ENCODE peak calls at places on chromosomes 3 and 15, in five cellular contexts. S is GM23338, M is K562, J is H1, Y is stomach. N is an unnamed sample.
A peak's percentile ranks its signal among the peaks of the same experiment; 100 is the strongest.

GRCh38 chr3:147462856-147463255 is 53.7 kb downstream of the ZIC1 start:
- DNase-seq in S (no peak), M (no peak), J (no peak), Y (no peak), N (no peak)

GRCh38 chr3:29721789-29722188 is 440.9 kb downstream of the RBMS3 start:
- DNase-seq in S (no peak), M (no peak), J (no peak), Y (no peak), N (no peak)

GRCh38 chr15:71291723-71292122 is 176.5 kb downstream of the THSD4 start:
- DNase-seq in S (no peak), M (no peak), J (no peak), Y (no peak), N (no peak)

GRCh38 chr3:63687569-63688233 is 35.2 kb downstream of the SNTN start:
- DNase-seq in S (no peak), M (no peak), J (no peak), Y (no peak), N (no peak)

GRCh38 chr15:38758001-38758400 is 193.4 kb upstream of the RASGRP1 start:
- DNase-seq in S (no peak), M (no peak), J (no peak), Y (no peak), N (no peak)

GRCh38 chr3:170490828-170491560 is 72.3 kb downstream of the CLDN11 start:
- DNase-seq in S (no peak), M (no peak), J (no peak), Y (no peak), N (no peak)

GRCh38 chr3:36591959-36592358 is 172.4 kb downstream of the DCLK3 start:
- DNase-seq in S (no peak), M (no peak), J (no peak), Y (no peak), N (no peak)

GRCh38 chr3:54488297-54488696 is 365.9 kb downstream of the CACNA2D3 start:
- DNase-seq in S (no peak), M (no peak), J (no peak), Y (no peak), N (no peak)

GRCh38 chr15:49697121-49697520 is 76.3 kb downstream of the DTWD1 start:
- DNase-seq in S (no peak), M (no peak), J (no peak), Y (no peak), N (no peak)

GRCh38 chr3:180265551-180265950 is 228.8 kb upstream of the PEX5L start:
- DNase-seq in S (no peak), M (no peak), J (no peak), Y (no peak), N (no peak)

GRCh38 chr3:166456291-166456690 is 619.1 kb upstream of the BCHE start:
- DNase-seq in S (no peak), M (no peak), J (no peak), Y (no peak), N (no peak)

GRCh38 chr15:68639926-68640600 is 61.3 kb downstream of the CORO2B start:
- DNase-seq in S (no peak), M (no peak), J (no peak), Y (no peak), N (peak; percentile 45)

GRCh38 chr15:49247556-49248102 is 77.6 kb downstream of the GALK2 start:
- DNase-seq in S (no peak), M (no peak), J (no peak), Y (no peak), N (no peak)

DNA sequence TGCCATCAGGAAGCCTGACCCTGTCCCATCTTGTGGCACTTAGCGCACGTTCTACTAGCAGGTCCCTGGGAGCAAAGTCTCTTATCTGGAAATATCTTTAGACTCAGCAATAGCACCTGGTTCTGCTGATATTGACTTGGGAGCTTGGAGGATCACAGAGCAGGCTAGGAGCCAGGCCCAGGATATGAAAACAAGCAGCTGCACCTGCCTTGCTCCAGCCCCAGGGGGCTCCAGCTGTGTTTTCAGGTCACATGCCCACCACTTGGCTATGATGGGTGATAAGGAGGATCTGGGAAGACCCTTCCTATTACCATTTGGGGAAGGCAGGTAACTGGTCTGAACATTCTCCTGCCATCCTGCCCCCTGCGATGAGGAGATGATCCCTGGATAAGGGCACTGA is 87.8 kb downstream of the C3orf70 start:
- DNase-seq in S (peak; percentile 43), M (no peak), J (peak; percentile 42), Y (no peak), N (no peak)
- TF ChIP-seq CTCF in S (peak; percentile 45), M (peak; percentile 24), J (peak; percentile 37), Y (no peak), N (no peak)

DNA sequence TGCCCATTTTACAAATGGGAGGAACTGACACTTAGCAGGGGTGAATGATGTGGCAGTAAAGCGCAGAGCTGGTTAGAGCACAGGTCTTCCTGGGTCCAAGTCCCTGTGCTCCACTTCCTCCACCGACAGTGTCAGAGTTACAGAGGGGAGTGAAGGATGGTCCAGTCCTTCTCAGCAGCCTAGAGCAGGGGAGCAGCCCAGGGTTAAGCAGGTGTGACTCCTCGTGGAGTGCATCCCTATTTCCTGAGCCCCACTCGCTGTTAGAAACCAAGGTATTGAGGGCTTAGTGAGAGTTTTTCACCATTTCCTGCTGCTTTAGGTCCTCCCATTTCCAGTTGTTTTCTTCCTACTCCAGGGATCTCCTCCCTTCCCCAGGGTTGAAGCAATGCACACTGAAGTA is 75.4 kb downstream of the GHSR start:
- DNase-seq in S (no peak), M (no peak), J (no peak), Y (no peak), N (no peak)
- H3K36me3 ChIP-seq in S (no peaks in the 10 kb centered on the region), M (peaks cover 29% of the 10 kb centered on the region), J (peaks cover 11% of the 10 kb centered on the region), Y (peaks cover 78% of the 10 kb centered on the region), N (no peaks in the 10 kb centered on the region)

GRCh38 chr15:43285609-43286037 is 18.9 kb upstream of the TGM5 start:
- DNase-seq in S (peak; percentile 87), M (peak; percentile 70), J (peak; percentile 70), Y (peak; percentile 41), N (no peak)
- TF ChIP-seq POLR2AphosphoS5 in S (no peak), M (no peak), J (no peak), Y (no peak), N (no peak)

GRCh38 chr3:141802316-141803077 is 39.3 kb downstream of the GRK7 start:
- DNase-seq in S (no peak), M (no peak), J (no peak), Y (no peak), N (no peak)

GRCh38 chr3:141810161-141810560 is 47.0 kb downstream of the GRK7 start:
- DNase-seq in S (no peak), M (no peak), J (no peak), Y (no peak), N (no peak)

GRCh38 chr3:141804778-141805639 is 41.8 kb downstream of the GRK7 start:
- DNase-seq in S (no peak), M (peak; percentile 82), J (no peak), Y (no peak), N (no peak)

GRCh38 chr3:141807277-141808038 is 44.2 kb downstream of the GRK7 start:
- DNase-seq in S (no peak), M (peak; percentile 59), J (no peak), Y (no peak), N (no peak)

GRCh38 chr3:141804447-141804777 is 41.2 kb downstream of the GRK7 start:
- DNase-seq in S (no peak), M (no peak), J (no peak), Y (no peak), N (no peak)
- TF ChIP-seq CTCF in S (no peak), M (no peak), J (no peak), Y (no peak), N (no peak)

DNA sequence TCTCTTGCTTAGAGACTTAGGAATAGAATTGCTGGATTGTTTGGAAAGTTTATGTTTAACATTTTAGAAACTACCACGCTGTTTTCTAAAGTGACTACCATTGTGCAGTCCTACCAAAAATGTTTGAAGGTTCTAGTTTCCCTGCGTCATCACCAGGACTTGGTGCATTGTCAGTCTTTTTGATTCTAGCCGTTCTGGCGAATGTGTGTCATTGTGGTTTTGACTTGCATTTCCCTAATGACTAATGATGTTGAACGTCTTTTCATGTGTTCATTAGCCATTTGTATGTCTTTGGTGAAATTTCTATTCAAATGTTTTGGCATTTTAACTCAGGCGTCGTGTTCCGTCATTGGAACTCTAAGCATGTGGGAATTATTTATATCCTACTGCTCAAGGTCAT is 58.0 kb downstream of the CHD2 start:
- DNase-seq in S (no peak), M (no peak), J (no peak), Y (no peak), N (no peak)
- H3K36me3 ChIP-seq in S (peaks cover 51% of the 10 kb centered on the region), M (peaks cover 92% of the 10 kb centered on the region), J (peaks cover 48% of the 10 kb centered on the region), Y (peaks cover 99% of the 10 kb centered on the region), N (peaks cover 28% of the 10 kb centered on the region)